ENCODE peak calls at places on chromosomes 3 and 15, in ten cellular contexts. Z is cardiac muscle cell; I is stimulated activated naive CD8-positive, alpha-beta T cell treated with anti-CD3 and anti-CD28 coated beads, Interleukin-15, Interleukin-2, amounts not matched to agents 100 U/mL and 50 U/mL, for 24 hours; M is islet precursor cell; W is ELR; L is stimulated activated CD4-positive, alpha-beta T cell treated with anti-CD3 and anti-CD28 coated beads, Interleukin-4, amount 100 ng/mL, for 24 hours; Y is B cell; U is stimulated activated naive CD4-positive, alpha-beta T cell; T is nucleus accumbens; R is lower lobe of right lung. B is an unnamed sample.

GRCh38 chr3:43153189-43154083 is 47.6 kb upstream of the POMGNT2 start:
- DNase-seq in Z (no peak), I (no peak), M (no peak), W (peak; percentile 7), L (no peak), Y (no peak), U (no peak), T (peak; percentile 50), R (no peak), B (peak; percentile 53)

GRCh38 chr15:29925227-29926082 is 103.2 kb upstream of the TJP1 start:
- DNase-seq in Z (peak; percentile 91), I (peak; percentile 48), M (peak; percentile 95), W (peak; percentile 89), L (peak; percentile 20), Y (no peak), U (no peak), T (no peak), R (peak; percentile 51), B (peak; percentile 94)

GRCh38 chr15:26048669-26049068 is 185.5 kb upstream of the ATP10A start:
- DNase-seq in Z (no peak), I (no peak), M (no peak), W (no peak), L (no peak), Y (no peak), U (no peak), T (no peak), R (no peak), B (no peak)

GRCh38 chr3:80114694-80115093 is 346.9 kb upstream of the ROBO1 start:
- DNase-seq in Z (no peak), I (no peak), M (no peak), W (no peak), L (no peak), Y (no peak), U (no peak), T (no peak), R (no peak), B (no peak)

GRCh38 chr15:48984811-48985352 is 21.2 kb upstream of the SHC4 start:
- DNase-seq in Z (no peak), I (no peak), M (no peak), W (no peak), L (no peak), Y (no peak), U (no peak), T (no peak), R (no peak), B (no peak)

GRCh38 chr15:78749831-78750230 is 61.4 kb downstream of the ADAMTS7 start:
- DNase-seq in Z (no peak), I (no peak), M (peak; percentile 50), W (no peak), L (no peak), Y (no peak), U (no peak), T (no peak), R (no peak), B (no peak)

GRCh38 chr15:77810180-77810579 is 177.5 kb upstream of the LINGO1 start:
- DNase-seq in Z (peak; percentile 21), I (no peak), M (no peak), W (no peak), L (no peak), Y (no peak), U (no peak), T (no peak), R (no peak), B (no peak)

GRCh38 chr3:29440321-29441019 is 159.6 kb downstream of the RBMS3 start:
- DNase-seq in Z (peak; percentile 73), I (no peak), M (peak; percentile 63), W (no peak), L (no peak), Y (no peak), U (no peak), T (no peak), R (no peak), B (peak; percentile 33)

GRCh38 chr15:69475769-69476358 is 23.2 kb downstream of the RPLP1 start:
- DNase-seq in Z (peak; percentile 77), I (peak; percentile 82), M (peak; percentile 88), W (peak; percentile 80), L (peak; percentile 80), Y (peak; percentile 78), U (peak; percentile 62), T (peak; percentile 39), R (peak; percentile 82), B (peak; percentile 80)

GRCh38 chr3:146650691-146651090 is 45.5 kb upstream of the PLSCR5 start:
- DNase-seq in Z (no peak), I (no peak), M (no peak), W (no peak), L (no peak), Y (no peak), U (no peak), T (no peak), R (no peak), B (no peak)

GRCh38 chr3:42683875-42684593 is 1.3 kb upstream of the KLHL40 start:
- DNase-seq in Z (peak; percentile 60), I (peak; percentile 45), M (peak; percentile 96), W (peak; percentile 97), L (peak; percentile 53), Y (no peak), U (no peak), T (peak; percentile 56), R (peak; percentile 46), B (peak; percentile 78)

GRCh38 chr3:51961607-51962569 is 5.4 kb downstream of the PCBP4 start:
- DNase-seq in Z (no peak), I (no peak), M (no peak), W (no peak), L (no peak), Y (no peak), U (no peak), T (no peak), R (no peak), B (no peak)

GRCh38 chr3:62159693-62160092 is 213.7 kb downstream of the FEZF2 start:
- DNase-seq in Z (no peak), I (no peak), M (no peak), W (no peak), L (no peak), Y (no peak), U (no peak), T (no peak), R (no peak), B (no peak)

GRCh38 chr15:60038111-60038521 is 34.0 kb downstream of the FOXB1 start:
- DNase-seq in Z (no peak), I (no peak), M (peak; percentile 77), W (no peak), L (no peak), Y (no peak), U (no peak), T (no peak), R (no peak), B (peak; percentile 32)

GRCh38 chr3:14414841-14415464 is 12.5 kb downstream of the SLC6A6 start:
- DNase-seq in Z (no peak), I (no peak), M (no peak), W (peak; percentile 24), L (no peak), Y (no peak), U (no peak), T (no peak), R (no peak), B (no peak)

GRCh38 chr3:154972951-154973350 is 107.2 kb upstream of the MME start:
- DNase-seq in Z (no peak), I (no peak), M (no peak), W (no peak), L (no peak), Y (no peak), U (no peak), T (no peak), R (no peak), B (no peak)

GRCh38 chr3:124381565-124382333 is 348.5 kb upstream of the UMPS start:
- DNase-seq in Z (no peak), I (no peak), M (no peak), W (no peak), L (no peak), Y (no peak), U (no peak), T (no peak), R (no peak), B (no peak)